ENCODE peak calls at places on chromosomes 13 and 19, in seven cellular contexts. P, K, B, X, G, O and U are unnamed samples.

GRCh38 chr19:17180997-17181702 is 34.0 kb upstream of the USE1 start:
- DNase-seq in B (no peak), X (no peak), P (no peak), O (no peak), K (no peak), G (no peak), U (no peak)

GRCh38 chr19:54470991-54471782 is 1.9 kb downstream of the CDC42EP5 start:
- DNase-seq in K (no peak), P (no peak), G (peak), X (peak), B (no peak), O (no peak), U (no peak)

GRCh38 chr13:49585220-49586157 is at the start of gene RCBTB1:
- DNase-seq in B (peak), X (peak), K (peak), P (peak), G (peak), O (peak), U (no peak)

GRCh38 chr19:50460161-50460765 is 16.0 kb upstream of the EMC10 start:
- DNase-seq in P (no peak), G (peak), X (no peak), O (peak), K (no peak), B (no peak), U (no peak)

GRCh38 chr19:56765107-56765506 is 75.4 kb downstream of the PEG3 start:
- DNase-seq in G (peak), X (no peak), O (no peak), B (no peak), K (no peak), P (no peak), U (no peak)

GRCh38 chr19:11814707-11815050 is 606 bp downstream of the ZNF440 start:
- DNase-seq in X (no peak), O (no peak), P (no peak), K (no peak), B (no peak), G (peak), U (no peak)

GRCh38 chr19:49362926-49363264 is 679 bp upstream of the TEAD2 start:
- DNase-seq in X (peak), P (no peak), K (no peak), O (no peak), G (no peak), B (no peak), U (no peak)

GRCh38 chr19:18393836-18394235 is 3.6 kb downstream of the LRRC25 start:
- DNase-seq in X (no peak), O (no peak), P (no peak), G (no peak), B (no peak), K (no peak), U (no peak)